ENCODE peak calls at places on chromosome 16, in eight cellular contexts. D is nucleus accumbens; P is natural killer cell; L is glutamatergic neuron; R is T-helper 2 cell; T is bronchial epithelial cell; X is retina; A is stimulated activated CD4-positive, alpha-beta T cell treated with anti-CD3 and anti-CD28 coated beads, Interleukin-12 subunit alpha, Interleukin-12 subunit beta, amount 100 ng/mL, for 4 hours. Y is an unnamed sample.
A peak's percentile ranks its signal among the peaks of the same experiment; 100 is the strongest.

GRCh38 chr16:57938936-57939871 is 31.7 kb downstream of the CNGB1 start:
- DNase-seq in P (no peak), R (no peak), D (peak; percentile 2), X (no peak), A (no peak), L (no peak), T (peak; percentile 79), Y (no peak)

GRCh38 chr16:11675561-11676511 is 7.6 kb downstream of the SNN start:
- DNase-seq in L (no peak), P (no peak), T (peak; percentile 46), R (no peak), D (no peak), X (no peak), A (no peak), Y (no peak)

GRCh38 chr16:58963479-58963878 is 229.4 kb upstream of the GOT2 start:
- DNase-seq in T (no peak), P (no peak), X (no peak), L (no peak), R (no peak), D (no peak), A (no peak), Y (no peak)

GRCh38 chr16:84312783-84313382 is 18.2 kb downstream of the WFDC1 start:
- DNase-seq in L (peak; percentile 33), D (no peak), A (no peak), T (no peak), X (peak; percentile 44), P (no peak), R (no peak), Y (no peak)

GRCh38 chr16:59459811-59460210 is 725.7 kb upstream of the GOT2 start:
- DNase-seq in X (no peak), L (peak; percentile 15), R (no peak), P (no peak), A (no peak), T (no peak), D (no peak), Y (no peak)

GRCh38 chr16:50613281-50613991 is 65.2 kb downstream of the NKD1 start:
- DNase-seq in T (no peak), D (no peak), A (no peak), L (no peak), X (no peak), P (no peak), R (no peak), Y (no peak)

GRCh38 chr16:12580809-12581208 is 222.9 kb downstream of the CPPED1 start:
- DNase-seq in P (no peak), L (no peak), X (no peak), T (no peak), A (no peak), D (no peak), R (no peak), Y (no peak)

GRCh38 chr16:89952551-89952950 is 4.0 kb downstream of the DEF8 start:
- DNase-seq in X (no peak), A (no peak), P (no peak), D (no peak), T (no peak), L (no peak), R (no peak), Y (no peak)

GRCh38 chr16:79278506-79278905 is 322.0 kb downstream of the MAF start:
- DNase-seq in P (peak; percentile 34), D (no peak), T (no peak), A (peak; percentile 47), L (no peak), X (no peak), R (no peak), Y (no peak)

GRCh38 chr16:8678068-8678927 is 3.9 kb downstream of the ABAT start:
- DNase-seq in R (no peak), T (peak; percentile 94), D (no peak), P (no peak), X (no peak), L (no peak), A (no peak), Y (no peak)

GRCh38 chr16:23156946-23157460 is 7.8 kb upstream of the USP31 start:
- DNase-seq in A (no peak), L (no peak), T (no peak), R (no peak), X (no peak), D (no peak), P (no peak), Y (no peak)

GRCh38 chr16:10859020-10859419 is 18.0 kb upstream of the CIITA start:
- DNase-seq in D (no peak), X (no peak), L (no peak), P (no peak), T (no peak), R (no peak), A (no peak), Y (no peak)

GRCh38 chr16:13194766-13195165 is 293.4 kb downstream of the SHISA9 start:
- DNase-seq in D (no peak), A (no peak), L (no peak), X (no peak), P (no peak), R (no peak), T (no peak), Y (no peak)

GRCh38 chr16:12255919-12256665 is 279.6 kb downstream of the SNX29 start:
- DNase-seq in D (no peak), X (no peak), P (no peak), T (peak; percentile 63), R (no peak), A (no peak), L (no peak), Y (no peak)

GRCh38 chr16:2859686-2860265 is 1.8 kb upstream of the PRSS22 start:
- DNase-seq in X (no peak), L (no peak), D (no peak), T (no peak), P (no peak), R (no peak), A (no peak), Y (no peak)

GRCh38 chr16:55240933-55241332 is 83.1 kb upstream of the IRX6 start:
- DNase-seq in D (no peak), R (no peak), A (no peak), P (no peak), L (no peak), X (peak; percentile 56), T (no peak), Y (peak; percentile 81)

GRCh38 chr16:1613728-1614225 is 1.6 kb downstream of the CRAMP1 start:
- DNase-seq in P (no peak), X (peak; percentile 17), T (no peak), L (peak; percentile 29), R (no peak), A (no peak), D (peak; percentile 1), Y (no peak)

Y was measured in NT2/D1.